ENCODE peak calls at places on chromosomes 16 and 17, in nine cellular contexts. H is fibroblast of the aortic adventitia; F is AG10803; E is A549; N is T-helper 17 cell; M is fibroblast of lung; C is activated naive CD4-positive, alpha-beta T cell treated with anti-CD3 and anti-CD28 coated beads, Interleukin-2, amount 10 ng/mL, durations not matched to agents 7 days and 5 days; Y is T follicular helper cell; X is CD8-positive, alpha-beta memory T cell. K is an unnamed sample.

GRCh38 chr17:6509295-6509771 is 47.0 kb downstream of the PITPNM3 start:
- DNase-seq in H (peak; percentile 73), F (no peak), E (no peak), N (no peak), M (no peak), C (no peak), Y (no peak), X (no peak), K (no peak)

GRCh38 chr17:65359016-65359415 is 202.4 kb downstream of the AXIN2 start:
- DNase-seq in H (peak; percentile 63), F (peak; percentile 77), E (no peak), N (no peak), M (peak; percentile 54), C (no peak), Y (no peak), X (no peak), K (no peak)

GRCh38 chr17:62704381-62704971 is 77.0 kb downstream of the MRC2 start:
- DNase-seq in H (peak; percentile 16), F (peak; percentile 41), E (peak; percentile 38), N (no peak), M (peak; percentile 52), C (no peak), Y (no peak), X (no peak), K (peak; percentile 79)

GRCh38 chr17:46865100-46865499 is 13.7 kb downstream of the WNT9B start:
- DNase-seq in H (no peak), F (peak; percentile 86), E (no peak), N (no peak), M (no peak), C (no peak), Y (no peak), X (no peak), K (no peak)

GRCh38 chr17:82790391-82790790 is 38.5 kb downstream of the TBCD start:
- DNase-seq in H (no peak), F (no peak), E (no peak), N (no peak), M (no peak), C (no peak), Y (no peak), X (no peak), K (no peak)

GRCh38 chr17:76270770-76271668 is 5.9 kb downstream of the UBALD2 start:
- DNase-seq in H (no peak), F (no peak), E (no peak), N (no peak), M (no peak), C (peak; percentile 50), Y (no peak), X (no peak), K (no peak)

GRCh38 chr16:50167603-50168002 is 14.5 kb downstream of the TENT4B start:
- DNase-seq in H (no peak), F (no peak), E (no peak), N (no peak), M (no peak), C (no peak), Y (no peak), X (no peak), K (no peak)

GRCh38 chr17:48427598-48427997 is 2.4 kb downstream of the SKAP1 start:
- DNase-seq in H (no peak), F (no peak), E (no peak), N (peak; percentile 41), M (no peak), C (peak; percentile 80), Y (peak; percentile 41), X (peak; percentile 67), K (no peak)

GRCh38 chr16:50445603-50446250 is 76.9 kb upstream of the BRD7 start:
- DNase-seq in H (no peak), F (no peak), E (no peak), N (no peak), M (no peak), C (no peak), Y (no peak), X (no peak), K (peak; percentile 57)

GRCh38 chr17:70136131-70136530 is 33.2 kb upstream of the KCNJ2 start:
- DNase-seq in H (no peak), F (no peak), E (no peak), N (no peak), M (no peak), C (no peak), Y (no peak), X (no peak), K (no peak)

GRCh38 chr17:77476920-77477805 is 336.4 kb downstream of the SEC14L1 start:
- DNase-seq in H (peak; percentile 98), F (peak; percentile 99), E (no peak), N (no peak), M (peak; percentile 99), C (no peak), Y (no peak), X (no peak), K (peak; percentile 91)

GRCh38 chr17:82703935-82704865 is 5.7 kb upstream of the RAB40B start:
- DNase-seq in H (no peak), F (no peak), E (no peak), N (no peak), M (no peak), C (no peak), Y (no peak), X (no peak), K (no peak)

GRCh38 chr16:66315210-66315825 is 51.2 kb upstream of the CDH5 start:
- DNase-seq in H (peak; percentile 84), F (peak; percentile 72), E (peak; percentile 89), N (peak; percentile 14), M (peak; percentile 77), C (peak; percentile 62), Y (peak; percentile 16), X (peak; percentile 17), K (no peak)

GRCh38 chr17:4604111-4604644 is 19.8 kb downstream of the SMTNL2 start:
- DNase-seq in H (peak; percentile 50), F (peak; percentile 34), E (no peak), N (no peak), M (peak; percentile 85), C (no peak), Y (no peak), X (no peak), K (no peak)

GRCh38 chr16:46808997-46809396 is 22.0 kb downstream of the C16orf87 start:
- DNase-seq in H (no peak), F (no peak), E (no peak), N (no peak), M (no peak), C (no peak), Y (no peak), X (no peak), K (no peak)

GRCh38 chr16:23485257-23485614 is 25.1 kb downstream of the GGA2 start:
- DNase-seq in H (no peak), F (no peak), E (no peak), N (no peak), M (no peak), C (no peak), Y (no peak), X (no peak), K (no peak)

GRCh38 chr16:1871974-1872635 is at the start of gene MEIOB:
- DNase-seq in H (no peak), F (no peak), E (peak; percentile 46), N (no peak), M (no peak), C (peak; percentile 50), Y (no peak), X (no peak), K (no peak)